ENCODE peak calls at places on chromosomes 5 and 9, in seven cellular contexts. One of them, this sample, is unnamed.

GRCh38 chr5:66002415-66002814 is 76.0 kb downstream of the ERBIN start:
- DNase-seq in neural progenitor cell: no peak
- DNase-seq in omental fat pad: no peak
- DNase-seq in lower lobe of right lung: no peak
- DNase-seq in IMR-90: no peak
- DNase-seq in AG04450: no peak
- DNase-seq in adrenal gland: no peak
- DNase-seq in this sample: no peak

GRCh38 chr5:78908173-78908901 is 76.8 kb downstream of the ARSB start:
- DNase-seq in neural progenitor cell: peak
- DNase-seq in omental fat pad: no peak
- DNase-seq in lower lobe of right lung: peak
- DNase-seq in IMR-90: peak
- DNase-seq in AG04450: peak
- DNase-seq in adrenal gland: peak
- DNase-seq in this sample: no peak

GRCh38 chr9:134068742-134069535 is 1.1 kb upstream of the BRD3 start:
- DNase-seq in neural progenitor cell: no peak
- DNase-seq in omental fat pad: no peak
- DNase-seq in lower lobe of right lung: peak
- DNase-seq in IMR-90: peak
- DNase-seq in AG04450: no peak
- DNase-seq in adrenal gland: no peak
- DNase-seq in this sample: no peak

GRCh38 chr5:91212336-91213092 is 170.6 kb downstream of the ARRDC3 start:
- DNase-seq in neural progenitor cell: no peak
- DNase-seq in omental fat pad: no peak
- DNase-seq in lower lobe of right lung: no peak
- DNase-seq in IMR-90: peak
- DNase-seq in AG04450: peak
- DNase-seq in adrenal gland: peak
- DNase-seq in this sample: no peak

GRCh38 chr9:38708759-38709158 is 11.2 kb downstream of the FAM240B start:
- DNase-seq in neural progenitor cell: no peak
- DNase-seq in omental fat pad: no peak
- DNase-seq in lower lobe of right lung: no peak
- DNase-seq in IMR-90: no peak
- DNase-seq in AG04450: no peak
- DNase-seq in adrenal gland: no peak
- DNase-seq in this sample: no peak

GRCh38 chr5:73378070-73378469 is 70.5 kb downstream of the FOXD1 start:
- DNase-seq in neural progenitor cell: no peak
- DNase-seq in omental fat pad: no peak
- DNase-seq in lower lobe of right lung: no peak
- DNase-seq in IMR-90: peak
- DNase-seq in AG04450: no peak
- DNase-seq in adrenal gland: no peak
- DNase-seq in this sample: no peak

GRCh38 chr5:153490124-153491085 is at the start of gene GRIA1:
- DNase-seq in neural progenitor cell: peak
- DNase-seq in omental fat pad: no peak
- DNase-seq in lower lobe of right lung: no peak
- DNase-seq in IMR-90: peak
- DNase-seq in AG04450: no peak
- DNase-seq in adrenal gland: no peak
- DNase-seq in this sample: no peak

GRCh38 chr9:130150779-130151381 is 21.3 kb upstream of the NCS1 start:
- DNase-seq in neural progenitor cell: no peak
- DNase-seq in omental fat pad: no peak
- DNase-seq in lower lobe of right lung: no peak
- DNase-seq in IMR-90: peak
- DNase-seq in AG04450: no peak
- DNase-seq in adrenal gland: peak
- DNase-seq in this sample: no peak

GRCh38 chr9:119078015-119078414 is 291.2 kb downstream of the BRINP1 start:
- DNase-seq in neural progenitor cell: no peak
- DNase-seq in omental fat pad: no peak
- DNase-seq in lower lobe of right lung: no peak
- DNase-seq in IMR-90: no peak
- DNase-seq in AG04450: no peak
- DNase-seq in adrenal gland: no peak
- DNase-seq in this sample: no peak

GRCh38 chr9:15735083-15735974 is 182.5 kb downstream of the CCDC171 start:
- DNase-seq in neural progenitor cell: no peak
- DNase-seq in omental fat pad: no peak
- DNase-seq in lower lobe of right lung: no peak
- DNase-seq in IMR-90: peak
- DNase-seq in AG04450: peak
- DNase-seq in adrenal gland: peak
- DNase-seq in this sample: no peak

GRCh38 chr5:3858524-3858923 is 262.9 kb downstream of the IRX1 start:
- DNase-seq in neural progenitor cell: no peak
- DNase-seq in omental fat pad: no peak
- DNase-seq in lower lobe of right lung: no peak
- DNase-seq in IMR-90: no peak
- DNase-seq in AG04450: no peak
- DNase-seq in adrenal gland: no peak
- DNase-seq in this sample: no peak

GRCh38 chr9:29556317-29556716 is 1983.0 kb upstream of the C9orf72 start:
- DNase-seq in neural progenitor cell: no peak
- DNase-seq in omental fat pad: no peak
- DNase-seq in lower lobe of right lung: no peak
- DNase-seq in IMR-90: no peak
- DNase-seq in AG04450: no peak
- DNase-seq in adrenal gland: peak
- DNase-seq in this sample: no peak

GRCh38 chr9:37201581-37201980 is 81.2 kb downstream of the ZCCHC7 start:
- DNase-seq in neural progenitor cell: peak
- DNase-seq in omental fat pad: no peak
- DNase-seq in lower lobe of right lung: no peak
- DNase-seq in IMR-90: no peak
- DNase-seq in AG04450: no peak
- DNase-seq in adrenal gland: no peak
- DNase-seq in this sample: no peak

GRCh38 chr5:103178167-103178566 is 58.1 kb downstream of the PPIP5K2 start:
- DNase-seq in neural progenitor cell: no peak
- DNase-seq in omental fat pad: no peak
- DNase-seq in lower lobe of right lung: no peak
- DNase-seq in IMR-90: no peak
- DNase-seq in AG04450: no peak
- DNase-seq in adrenal gland: no peak
- DNase-seq in this sample: no peak

GRCh38 chr9:136186386-136186785 is 18.5 kb downstream of the LHX3 start:
- DNase-seq in neural progenitor cell: no peak
- DNase-seq in omental fat pad: no peak
- DNase-seq in lower lobe of right lung: no peak
- DNase-seq in IMR-90: no peak
- DNase-seq in AG04450: no peak
- DNase-seq in adrenal gland: no peak
- DNase-seq in this sample: no peak

GRCh38 chr9:123329329-123329955 is 26.6 kb upstream of the CRB2 start:
- DNase-seq in neural progenitor cell: no peak
- DNase-seq in omental fat pad: no peak
- DNase-seq in lower lobe of right lung: peak
- DNase-seq in IMR-90: no peak
- DNase-seq in AG04450: no peak
- DNase-seq in adrenal gland: peak
- DNase-seq in this sample: no peak

GRCh38 chr9:16364347-16364746 is 506.1 kb downstream of the BNC2 start:
- DNase-seq in neural progenitor cell: no peak
- DNase-seq in omental fat pad: no peak
- DNase-seq in lower lobe of right lung: peak
- DNase-seq in IMR-90: no peak
- DNase-seq in AG04450: no peak
- DNase-seq in adrenal gland: no peak
- DNase-seq in this sample: no peak

GRCh38 chr5:90022002-90022710 is 387.4 kb downstream of the CETN3 start:
- DNase-seq in neural progenitor cell: no peak
- DNase-seq in omental fat pad: no peak
- DNase-seq in lower lobe of right lung: no peak
- DNase-seq in IMR-90: no peak
- DNase-seq in AG04450: no peak
- DNase-seq in adrenal gland: no peak
- DNase-seq in this sample: no peak

GRCh38 chr5:151740958-151741373 is 17.5 kb downstream of the ATOX1 start:
- DNase-seq in neural progenitor cell: no peak
- DNase-seq in omental fat pad: no peak
- DNase-seq in lower lobe of right lung: no peak
- DNase-seq in IMR-90: peak
- DNase-seq in AG04450: no peak
- DNase-seq in adrenal gland: no peak
- DNase-seq in this sample: no peak

GRCh38 chr9:133913571-133914369 is 78.4 kb downstream of the VAV2 start:
- DNase-seq in neural progenitor cell: no peak
- DNase-seq in omental fat pad: no peak
- DNase-seq in lower lobe of right lung: no peak
- DNase-seq in IMR-90: no peak
- DNase-seq in AG04450: no peak
- DNase-seq in adrenal gland: peak
- DNase-seq in this sample: no peak

DNA sequence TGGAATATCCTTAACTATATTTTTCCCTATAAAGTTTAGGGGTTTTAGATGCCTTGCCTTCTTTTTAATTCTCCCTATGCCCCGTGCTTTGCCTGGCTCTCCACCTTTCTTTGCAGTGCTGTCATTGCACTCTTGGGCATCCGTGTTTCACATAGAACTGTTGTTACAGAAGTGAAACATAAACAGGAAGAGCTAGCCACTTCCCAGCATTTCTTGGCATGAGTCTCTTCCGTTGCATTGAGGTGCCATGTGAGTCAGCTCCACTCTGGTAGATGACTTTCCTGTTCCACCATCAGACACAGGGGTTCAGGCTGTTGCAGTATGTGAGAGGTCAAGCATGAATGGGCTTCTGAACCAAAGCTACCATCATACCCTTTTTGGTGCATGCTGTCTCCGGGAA is 73.4 kb downstream of the ANGPTL2 start:
- DNase-seq in neural progenitor cell: no peak
- DNase-seq in omental fat pad: no peak
- DNase-seq in lower lobe of right lung: no peak
- DNase-seq in IMR-90: peak
- DNase-seq in AG04450: peak
- DNase-seq in adrenal gland: peak
- DNase-seq in this sample: no peak
- TF ChIP-seq CTCF in neural progenitor cell: no peak
- TF ChIP-seq CTCF in omental fat pad: no peak
- TF ChIP-seq CTCF in lower lobe of right lung: peak
- TF ChIP-seq CTCF in IMR-90: peak
- TF ChIP-seq CTCF in AG04450: peak
- TF ChIP-seq CTCF in adrenal gland: no peak
- TF ChIP-seq CTCF in this sample: no peak

GRCh38 chr9:95735701-95736100 is 139.8 kb upstream of the ERCC6L2 start:
- DNase-seq in neural progenitor cell: no peak
- DNase-seq in omental fat pad: no peak
- DNase-seq in lower lobe of right lung: no peak
- DNase-seq in IMR-90: no peak
- DNase-seq in AG04450: no peak
- DNase-seq in adrenal gland: no peak
- DNase-seq in this sample: no peak

GRCh38 chr9:95738438-95738837 is 137.1 kb upstream of the ERCC6L2 start:
- DNase-seq in neural progenitor cell: no peak
- DNase-seq in omental fat pad: no peak
- DNase-seq in lower lobe of right lung: no peak
- DNase-seq in IMR-90: no peak
- DNase-seq in AG04450: no peak
- DNase-seq in adrenal gland: no peak
- DNase-seq in this sample: no peak

GRCh38 chr9:95733687-95734659 is 141.5 kb upstream of the ERCC6L2 start:
- DNase-seq in neural progenitor cell: no peak
- DNase-seq in omental fat pad: no peak
- DNase-seq in lower lobe of right lung: no peak
- DNase-seq in IMR-90: no peak
- DNase-seq in AG04450: no peak
- DNase-seq in adrenal gland: no peak
- DNase-seq in this sample: no peak

GRCh38 chr9:95736891-95737522 is 138.5 kb upstream of the ERCC6L2 start:
- DNase-seq in neural progenitor cell: no peak
- DNase-seq in omental fat pad: no peak
- DNase-seq in lower lobe of right lung: no peak
- DNase-seq in IMR-90: no peak
- DNase-seq in AG04450: no peak
- DNase-seq in adrenal gland: no peak
- DNase-seq in this sample: no peak

GRCh38 chr9:95736370-95736769 is 139.1 kb upstream of the ERCC6L2 start:
- DNase-seq in neural progenitor cell: peak
- DNase-seq in omental fat pad: no peak
- DNase-seq in lower lobe of right lung: no peak
- DNase-seq in IMR-90: no peak
- DNase-seq in AG04450: no peak
- DNase-seq in adrenal gland: no peak
- DNase-seq in this sample: no peak
- TF ChIP-seq CTCF in neural progenitor cell: peak
- TF ChIP-seq CTCF in omental fat pad: no peak
- TF ChIP-seq CTCF in lower lobe of right lung: no peak
- TF ChIP-seq CTCF in IMR-90: peak
- TF ChIP-seq CTCF in AG04450: peak
- TF ChIP-seq CTCF in adrenal gland: peak
- TF ChIP-seq CTCF in this sample: no peak

GRCh38 chr9:30574355-30575151 is 1809.9 kb upstream of the ACO1 start:
- DNase-seq in neural progenitor cell: no peak
- DNase-seq in omental fat pad: no peak
- DNase-seq in lower lobe of right lung: peak
- DNase-seq in IMR-90: no peak
- DNase-seq in AG04450: no peak
- DNase-seq in adrenal gland: no peak
- DNase-seq in this sample: no peak
- TF ChIP-seq CTCF in neural progenitor cell: no peak
- TF ChIP-seq CTCF in omental fat pad: no peak
- TF ChIP-seq CTCF in lower lobe of right lung: no peak
- TF ChIP-seq CTCF in IMR-90: no peak
- TF ChIP-seq CTCF in AG04450: no peak
- TF ChIP-seq CTCF in adrenal gland: no peak
- TF ChIP-seq CTCF in this sample: no peak

DNA sequence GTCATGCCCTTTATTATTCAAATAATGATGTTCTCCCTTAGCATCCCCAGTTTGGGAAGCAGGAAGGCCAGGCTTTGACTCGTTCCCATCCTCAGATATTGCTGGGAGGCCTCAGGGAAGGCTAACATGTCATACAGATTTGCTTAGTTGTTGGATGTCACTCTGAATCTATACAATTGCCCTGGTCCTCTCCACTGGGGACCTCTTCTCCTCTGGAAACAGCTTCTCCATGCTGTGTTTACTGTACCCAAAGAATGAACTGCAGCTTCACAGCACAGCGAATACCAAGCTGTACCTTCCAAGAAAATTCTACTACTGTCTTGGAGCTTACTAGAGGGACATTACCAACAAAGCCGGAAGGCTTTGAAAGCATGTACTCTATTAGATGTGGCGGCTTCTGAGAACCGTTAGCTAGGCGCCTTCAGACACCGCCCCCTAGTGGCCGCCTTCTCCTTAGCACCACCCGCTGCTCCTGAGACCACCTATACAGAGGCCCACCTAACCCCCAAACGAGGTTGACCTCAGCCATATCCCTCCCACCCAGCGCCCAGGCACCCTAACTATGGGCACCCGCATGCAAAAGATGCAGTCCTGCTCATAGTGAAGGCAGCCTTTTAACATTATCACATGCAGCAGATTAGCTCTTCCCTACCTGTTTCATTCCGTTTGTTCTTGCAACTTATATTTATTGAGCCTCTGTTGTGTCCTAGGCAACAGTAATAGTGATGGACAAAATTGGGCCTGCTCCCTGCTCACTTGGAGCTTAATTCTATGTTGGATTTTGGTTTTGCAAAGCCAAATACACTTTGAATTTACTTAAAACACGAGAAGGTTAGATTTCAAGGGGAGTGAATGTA is 34.9 kb upstream of the FOXI1 start:
- DNase-seq in neural progenitor cell: peak
- DNase-seq in omental fat pad: no peak
- DNase-seq in lower lobe of right lung: peak
- DNase-seq in IMR-90: peak
- DNase-seq in AG04450: peak
- DNase-seq in adrenal gland: peak
- DNase-seq in this sample: no peak
- TF ChIP-seq CTCF in neural progenitor cell: peak
- TF ChIP-seq CTCF in omental fat pad: no peak
- TF ChIP-seq CTCF in lower lobe of right lung: peak
- TF ChIP-seq CTCF in IMR-90: peak
- TF ChIP-seq CTCF in AG04450: peak
- TF ChIP-seq CTCF in adrenal gland: peak
- TF ChIP-seq CTCF in this sample: no peak

This sample was measured in activated B cell treated with CpG ODN at 0.5 μM for 24 hours.